ENCODE peak calls at places on chromosomes 12 and 14, in five cellular contexts. G is endothelial cell of umbilical vein, S is transverse colon, P is A549, U is cardiac muscle cell. H is an unnamed sample. For H3K4me1, the result is how much of the 10 kb centered on the place peaks cover.

GRCh38 chr14:34718750-34719304 is 4.4 kb upstream of the CFL2 start:
- DNase-seq in P (no peak), U (no peak), G (no peak), S (no peak), H (no peak)

GRCh38 chr12:68121143-68121542 is 38.4 kb downstream of the IFNG start:
- DNase-seq in P (no peak), S (no peak), U (no peak), G (no peak), H (no peak)

GRCh38 chr12:111257435-111257902 is 111.4 kb downstream of the PHETA1 start:
- DNase-seq in P (no peak), U (no peak), S (no peak), G (no peak), H (no peak)

GRCh38 chr12:116050266-116050665 is 227.2 kb downstream of the MED13L start:
- DNase-seq in G (no peak), S (no peak), P (no peak), U (no peak), H (no peak)

GRCh38 chr12:47088021-47088944 is 8.5 kb upstream of the AMIGO2 start:
- DNase-seq in P (no peak), G (peak), U (peak), S (no peak), H (no peak)

GRCh38 chr12:102757154-102757873 is 159.7 kb downstream of the PAH start:
- DNase-seq in G (no peak), S (no peak), P (no peak), U (no peak), H (no peak)

GRCh38 chr12:67720383-67720856 is 71.9 kb downstream of the DYRK2 start:
- DNase-seq in S (no peak), U (no peak), G (no peak), P (no peak), H (no peak)

GRCh38 chr12:68776976-68777610 is 30.9 kb upstream of the MDM2 start:
- DNase-seq in G (no peak), S (no peak), P (no peak), U (no peak), H (no peak)

GRCh38 chr14:41606249-41607118 is at the start of gene LRFN5:
- DNase-seq in U (peak), P (no peak), S (no peak), G (no peak), H (no peak)

GRCh38 chr14:91929700-91930099 is 17.8 kb downstream of the FBLN5 start:
- DNase-seq in P (no peak), G (no peak), S (no peak), U (no peak), H (no peak)

GRCh38 chr14:102565331-102565887 is 27.0 kb upstream of the RCOR1 start:
- DNase-seq in U (no peak), G (no peak), P (no peak), S (no peak), H (no peak)

GRCh38 chr12:131539381-131539780 is 171.5 kb upstream of the SFSWAP start:
- DNase-seq in P (no peak), G (no peak), U (no peak), S (no peak), H (no peak)

GRCh38 chr14:105503296-105503640 is 12.2 kb downstream of the TEDC1 start:
- DNase-seq in U (no peak), P (no peak), G (no peak), S (no peak), H (no peak)

GRCh38 chr12:47188576-47189441 is 109.0 kb upstream of the AMIGO2 start:
- DNase-seq in U (no peak), G (peak), P (no peak), S (no peak), H (no peak)

GRCh38 chr14:65506801-65507200 is 94.3 kb downstream of the FUT8 start:
- DNase-seq in P (no peak), S (no peak), G (no peak), U (no peak), H (no peak)

GRCh38 chr12:52690351-52691075 is 10.3 kb upstream of the KRT1 start:
- DNase-seq in G (no peak), S (no peak), P (no peak), U (no peak), H (no peak)

GRCh38 chr12:2172486-2173214 is 119.9 kb downstream of the CACNA1C start:
- DNase-seq in G (no peak), P (no peak), U (no peak), S (no peak), H (no peak)

GRCh38 chr14:59727073-59727661 is 143.4 kb downstream of the RTN1 start:
- DNase-seq in S (no peak), G (no peak), P (no peak), U (no peak), H (no peak)

GRCh38 chr14:69755784-69756183 is 11.2 kb upstream of the SRSF5 start:
- DNase-seq in U (no peak), G (no peak), P (no peak), S (peak), H (no peak)

GRCh38 chr12:6551063-6551461 is 4.8 kb downstream of the IFFO1 start:
- DNase-seq in S (peak), U (no peak), G (no peak), P (no peak), H (no peak)

GRCh38 chr12:54404061-54405004 is 14.7 kb downstream of the ITGA5 start:
- DNase-seq in S (peak), P (no peak), U (peak), G (peak), H (peak)

GRCh38 chr14:52802597-52802996 is 11.2 kb upstream of the GNPNAT1 start:
- DNase-seq in U (no peak), G (no peak), P (no peak), S (no peak), H (no peak)

GRCh38 chr12:6458281-6459003 is 6.6 kb downstream of the TAPBPL start:
- DNase-seq in S (no peak), G (no peak), P (no peak), U (no peak), H (no peak)

GRCh38 chr14:80390911-80391310 is 179.6 kb upstream of the DIO2 start:
- DNase-seq in G (peak), P (peak), U (no peak), S (no peak), H (peak)

GRCh38 chr14:23353433-23353780 is 720 bp upstream of the SLC22A17 start:
- DNase-seq in G (no peak), U (no peak), S (no peak), P (no peak), H (no peak)
- H3K27ac ChIP-seq in G (no peak), U (no peak), S (no peak), P (no peak), H (no peak)

GRCh38 chr14:38207830-38208815 is at the start of gene SSTR1:
- DNase-seq in P (no peak), G (peak), U (peak), S (peak), H (no peak)

GRCh38 chr14:38205949-38206665 is 1.6 kb upstream of the SSTR1 start:
- DNase-seq in P (no peak), G (no peak), S (no peak), U (no peak), H (no peak)

GRCh38 chr14:38208825-38209562 is 1.3 kb downstream of the SSTR1 start:
- DNase-seq in P (no peak), G (peak), S (peak), U (peak), H (no peak)

GRCh38 chr14:38206689-38207088 is 1.0 kb upstream of the SSTR1 start:
- DNase-seq in P (no peak), U (no peak), S (no peak), G (no peak), H (no peak)

GRCh38 chr14:38207342-38207741 is 362 bp upstream of the SSTR1 start:
- DNase-seq in G (peak), S (no peak), P (no peak), U (no peak), H (no peak)
- H3K4me3 ChIP-seq in G (peak), S (peak), P (no peak), U (peak), H (no peak)

GRCh38 chr12:49442915-49443314 is 75.7 kb downstream of the SPATS2 start:
- DNase-seq in S (no peak), G (no peak), U (no peak), P (no peak), H (no peak)

GRCh38 chr12:49451468-49452259 is 84.4 kb downstream of the SPATS2 start:
- DNase-seq in U (no peak), S (no peak), P (no peak), G (no peak), H (no peak)

GRCh38 chr12:49448858-49449257 is 81.6 kb downstream of the SPATS2 start:
- DNase-seq in S (no peak), U (no peak), G (no peak), P (no peak), H (no peak)

DNA sequence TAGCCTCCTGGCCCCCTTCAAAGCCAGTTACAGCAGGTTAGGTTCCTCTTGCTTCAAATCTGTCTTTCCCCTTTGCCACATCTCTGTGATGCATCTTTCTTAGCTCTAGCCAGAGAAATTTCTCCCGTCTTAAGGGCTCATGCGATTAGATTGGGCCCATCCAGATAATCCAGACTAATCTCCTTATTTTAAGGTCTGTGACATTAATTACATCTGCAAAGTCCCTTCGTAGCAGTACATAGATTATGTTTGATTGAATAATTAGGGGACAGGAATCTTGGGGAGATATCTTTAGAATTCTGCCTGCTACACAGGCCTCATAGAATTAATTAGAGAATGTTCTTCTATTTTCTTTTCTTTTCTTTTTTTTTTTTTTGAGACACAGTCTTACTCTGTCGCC is 79.3 kb downstream of the SPATS2 start:
- DNase-seq in P (no peak), U (no peak), G (no peak), S (no peak), H (no peak)
- H3K4me1 ChIP-seq in P (under half), U (under half), G (under half), S (under half), H (under half)

GRCh38 chr14:74932401-74932901 is 9.4 kb upstream of the RPS6KL1 start:
- DNase-seq in U (no peak), G (peak), S (no peak), P (no peak), H (no peak)

GRCh38 chr14:74933925-74934435 is 10.9 kb upstream of the RPS6KL1 start:
- DNase-seq in U (no peak), G (peak), S (no peak), P (no peak), H (no peak)

GRCh38 chr14:74935340-74935640 is 12.2 kb upstream of the RPS6KL1 start:
- DNase-seq in S (no peak), U (peak), G (peak), P (no peak), H (no peak)

GRCh38 chr14:74936151-74936550 is 13.1 kb upstream of the RPS6KL1 start:
- DNase-seq in S (no peak), U (no peak), P (no peak), G (no peak), H (no peak)

GRCh38 chr14:74934476-74935339 is 11.6 kb upstream of the RPS6KL1 start:
- DNase-seq in G (no peak), U (peak), P (no peak), S (no peak), H (no peak)
- H3K27ac ChIP-seq in G (no peak), U (peak), P (no peak), S (no peak), H (no peak)

GRCh38 chr14:68491793-68492192 is 301.1 kb downstream of the ZFP36L1 start:
- DNase-seq in S (no peak), G (no peak), U (no peak), P (no peak), H (no peak)

GRCh38 chr14:68497016-68497415 is 295.9 kb downstream of the ZFP36L1 start:
- DNase-seq in U (no peak), P (no peak), S (no peak), G (no peak), H (no peak)

GRCh38 chr14:68495638-68496114 is 297.2 kb downstream of the ZFP36L1 start:
- DNase-seq in U (no peak), S (no peak), P (no peak), G (no peak), H (no peak)

GRCh38 chr14:68492889-68493288 is 300.0 kb downstream of the ZFP36L1 start:
- DNase-seq in P (no peak), G (no peak), U (no peak), S (no peak), H (no peak)

GRCh38 chr14:68495101-68495637 is 297.7 kb downstream of the ZFP36L1 start:
- DNase-seq in S (no peak), P (no peak), U (no peak), G (peak), H (no peak)
- H3K4me3 ChIP-seq in S (no peak), P (no peak), U (no peak), G (no peak), H (no peak)

GRCh38 chr12:92029136-92029535 is 116.5 kb downstream of the BTG1 start:
- DNase-seq in G (no peak), S (no peak), U (no peak), P (no peak), H (no peak)

GRCh38 chr12:92032101-92032500 is 113.5 kb downstream of the BTG1 start:
- DNase-seq in G (no peak), P (no peak), U (no peak), S (no peak), H (no peak)

GRCh38 chr12:92029902-92030586 is 115.6 kb downstream of the BTG1 start:
- DNase-seq in G (no peak), P (no peak), U (no peak), S (no peak), H (no peak)

GRCh38 chr12:92032965-92033364 is 112.7 kb downstream of the BTG1 start:
- DNase-seq in P (no peak), S (no peak), U (no peak), G (no peak), H (no peak)

GRCh38 chr12:92030618-92031017 is 115.0 kb downstream of the BTG1 start:
- DNase-seq in P (no peak), S (peak), G (peak), U (no peak), H (no peak)
- H3K4me1 ChIP-seq in P (under half), S (half or more), G (under half), U (under half), H (under half)

DNA sequence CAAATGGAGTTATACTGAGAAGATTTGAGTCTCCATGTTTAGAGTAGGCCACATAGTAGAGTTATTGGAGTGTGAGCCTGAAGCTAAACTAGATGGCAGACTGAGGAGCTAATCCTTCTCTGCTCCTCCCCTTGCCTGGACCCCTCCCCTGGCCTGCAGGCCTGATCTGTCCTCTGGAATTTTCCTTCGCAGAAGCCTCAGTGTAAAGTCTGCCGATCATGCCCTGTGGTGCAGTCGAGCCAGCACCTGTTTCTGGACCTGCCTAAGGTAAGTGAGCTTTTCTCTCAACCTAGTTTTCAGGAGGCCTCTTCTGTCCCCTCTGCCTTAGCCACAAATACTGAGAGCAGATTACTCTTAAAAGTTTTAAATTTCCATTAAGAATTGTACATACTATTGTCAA is 16.2 kb downstream of the MARS1 start:
- DNase-seq in S (no peak), P (no peak), G (no peak), U (no peak), H (no peak)
- H3K27ac ChIP-seq in S (no peak), P (no peak), G (no peak), U (no peak), H (no peak)